ENCODE peak calls at places on chromosomes 7 and 10, in four cellular contexts. One of them, this sample, is unnamed.

GRCh38 chr10:43965918-43966570 is 317.4 kb upstream of the ZNF32 start:
- DNase-seq in AG10803: no peak
- DNase-seq in CD8-positive, alpha-beta memory T cell: no peak
- DNase-seq in OCI-LY7: no peak
- DNase-seq in this sample: no peak

GRCh38 chr10:5442056-5442989 is 30.0 kb downstream of the NET1 start:
- DNase-seq in AG10803: peak
- DNase-seq in CD8-positive, alpha-beta memory T cell: peak
- DNase-seq in OCI-LY7: peak
- DNase-seq in this sample: no peak

GRCh38 chr7:389911-390601 is 100.1 kb downstream of the FOXL3 start:
- DNase-seq in AG10803: no peak
- DNase-seq in CD8-positive, alpha-beta memory T cell: no peak
- DNase-seq in OCI-LY7: no peak
- DNase-seq in this sample: no peak

GRCh38 chr7:80584778-80585177 is 53.7 kb upstream of the CD36 start:
- DNase-seq in OCI-LY7: no peak
- DNase-seq in AG10803: peak
- DNase-seq in CD8-positive, alpha-beta memory T cell: no peak
- DNase-seq in this sample: peak

GRCh38 chr7:95828824-95829428 is 56.6 kb downstream of the DYNC1I1 start:
- DNase-seq in AG10803: no peak
- DNase-seq in OCI-LY7: no peak
- DNase-seq in CD8-positive, alpha-beta memory T cell: no peak
- DNase-seq in this sample: no peak

GRCh38 chr7:157738064-157738460 is 401.3 kb downstream of the DNAJB6 start:
- DNase-seq in CD8-positive, alpha-beta memory T cell: no peak
- DNase-seq in OCI-LY7: no peak
- DNase-seq in AG10803: no peak
- DNase-seq in this sample: no peak

GRCh38 chr7:2110586-2111396 is 122.0 kb downstream of the MAD1L1 start:
- DNase-seq in AG10803: no peak
- DNase-seq in CD8-positive, alpha-beta memory T cell: no peak
- DNase-seq in OCI-LY7: no peak
- DNase-seq in this sample: no peak

GRCh38 chr10:27470890-27471289 is 33.2 kb upstream of the RAB18 start:
- DNase-seq in OCI-LY7: no peak
- DNase-seq in AG10803: no peak
- DNase-seq in CD8-positive, alpha-beta memory T cell: no peak
- DNase-seq in this sample: no peak

GRCh38 chr7:44147026-44147881 is 6.1 kb upstream of the MYL7 start:
- DNase-seq in OCI-LY7: no peak
- DNase-seq in AG10803: no peak
- DNase-seq in CD8-positive, alpha-beta memory T cell: no peak
- DNase-seq in this sample: no peak

GRCh38 chr10:122045212-122045611 is 56.2 kb downstream of the TACC2 start:
- DNase-seq in OCI-LY7: no peak
- DNase-seq in AG10803: no peak
- DNase-seq in CD8-positive, alpha-beta memory T cell: no peak
- DNase-seq in this sample: no peak

GRCh38 chr7:64999165-65000004 is 7.1 kb downstream of the ERV3-1 start:
- DNase-seq in AG10803: peak
- DNase-seq in OCI-LY7: peak
- DNase-seq in CD8-positive, alpha-beta memory T cell: no peak
- DNase-seq in this sample: no peak

GRCh38 chr10:93947524-93947923 is 46.2 kb upstream of the PLCE1 start:
- DNase-seq in OCI-LY7: no peak
- DNase-seq in AG10803: no peak
- DNase-seq in CD8-positive, alpha-beta memory T cell: no peak
- DNase-seq in this sample: no peak

GRCh38 chr7:151736403-151736909 is 140.5 kb downstream of the PRKAG2 start:
- DNase-seq in AG10803: peak
- DNase-seq in CD8-positive, alpha-beta memory T cell: no peak
- DNase-seq in OCI-LY7: no peak
- DNase-seq in this sample: peak

GRCh38 chr10:132187421-132188138 is 832 bp downstream of the DPYSL4 start:
- DNase-seq in CD8-positive, alpha-beta memory T cell: no peak
- DNase-seq in AG10803: no peak
- DNase-seq in OCI-LY7: no peak
- DNase-seq in this sample: no peak

GRCh38 chr7:99839560-99840011 is 11.8 kb downstream of the CYP3A43 start:
- DNase-seq in AG10803: no peak
- DNase-seq in OCI-LY7: no peak
- DNase-seq in CD8-positive, alpha-beta memory T cell: no peak
- DNase-seq in this sample: no peak

GRCh38 chr7:31883761-31884164 is 186.4 kb downstream of the PDE1C start:
- DNase-seq in AG10803: peak
- DNase-seq in CD8-positive, alpha-beta memory T cell: no peak
- DNase-seq in OCI-LY7: no peak
- DNase-seq in this sample: peak

GRCh38 chr7:159145544-159145891 is 851 bp upstream of the VIPR2 start:
- DNase-seq in CD8-positive, alpha-beta memory T cell: no peak
- DNase-seq in AG10803: no peak
- DNase-seq in OCI-LY7: no peak
- DNase-seq in this sample: no peak
- H3K4me3 ChIP-seq in CD8-positive, alpha-beta memory T cell: no peak
- H3K4me3 ChIP-seq in AG10803: no peak
- H3K4me3 ChIP-seq in OCI-LY7: no peak
- H3K4me3 ChIP-seq in this sample: no peak

GRCh38 chr10:120741415-120741814 is 109.7 kb upstream of the WDR11 start:
- DNase-seq in OCI-LY7: no peak
- DNase-seq in AG10803: no peak
- DNase-seq in CD8-positive, alpha-beta memory T cell: no peak
- DNase-seq in this sample: no peak
- H3K4me3 ChIP-seq in OCI-LY7: no peak
- H3K4me3 ChIP-seq in AG10803: no peak
- H3K4me3 ChIP-seq in CD8-positive, alpha-beta memory T cell: no peak
- H3K4me3 ChIP-seq in this sample: no peak

DNA sequence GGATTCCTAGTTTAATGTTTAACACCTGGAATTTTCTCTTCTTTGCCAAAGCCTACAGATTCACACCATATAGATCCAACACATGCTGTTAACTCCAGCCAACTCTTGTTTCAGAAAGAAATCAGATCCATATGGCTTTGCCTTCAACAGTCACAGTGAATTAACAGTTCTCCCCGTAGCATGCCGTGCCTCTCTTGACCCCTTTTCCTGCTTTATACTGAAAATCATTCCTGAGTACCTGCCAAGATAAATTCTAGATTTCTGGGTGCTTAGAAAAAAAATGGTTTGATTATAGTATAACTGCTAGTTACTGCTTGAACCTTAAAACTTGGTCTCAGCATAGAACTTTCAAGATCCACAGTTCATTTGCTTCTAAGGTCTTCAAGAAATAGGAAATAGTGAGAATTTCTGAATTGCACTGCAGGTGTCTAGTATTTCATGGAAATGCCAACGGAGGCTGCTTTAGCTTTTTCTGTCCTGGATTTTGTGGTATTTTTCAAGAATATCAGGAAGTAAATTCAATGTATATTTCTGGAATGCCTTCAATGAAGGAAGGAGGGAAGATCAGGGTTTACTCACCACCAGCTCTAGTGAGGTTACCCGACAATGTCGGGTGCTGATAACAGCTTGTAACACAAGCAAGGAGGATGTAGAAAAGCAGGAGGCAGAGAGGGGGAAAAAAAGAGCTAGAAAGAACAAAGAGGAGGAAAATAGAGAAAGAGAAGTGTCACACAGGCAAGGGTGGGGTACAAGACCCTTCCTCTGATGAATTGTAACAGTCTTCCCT is 6.6 kb downstream of the AASS start:
- DNase-seq in CD8-positive, alpha-beta memory T cell: no peak
- DNase-seq in AG10803: peak
- DNase-seq in OCI-LY7: no peak
- DNase-seq in this sample: no peak
- H3K4me3 ChIP-seq in CD8-positive, alpha-beta memory T cell: no peak
- H3K4me3 ChIP-seq in AG10803: peak
- H3K4me3 ChIP-seq in OCI-LY7: no peak
- H3K4me3 ChIP-seq in this sample: peak

DNA sequence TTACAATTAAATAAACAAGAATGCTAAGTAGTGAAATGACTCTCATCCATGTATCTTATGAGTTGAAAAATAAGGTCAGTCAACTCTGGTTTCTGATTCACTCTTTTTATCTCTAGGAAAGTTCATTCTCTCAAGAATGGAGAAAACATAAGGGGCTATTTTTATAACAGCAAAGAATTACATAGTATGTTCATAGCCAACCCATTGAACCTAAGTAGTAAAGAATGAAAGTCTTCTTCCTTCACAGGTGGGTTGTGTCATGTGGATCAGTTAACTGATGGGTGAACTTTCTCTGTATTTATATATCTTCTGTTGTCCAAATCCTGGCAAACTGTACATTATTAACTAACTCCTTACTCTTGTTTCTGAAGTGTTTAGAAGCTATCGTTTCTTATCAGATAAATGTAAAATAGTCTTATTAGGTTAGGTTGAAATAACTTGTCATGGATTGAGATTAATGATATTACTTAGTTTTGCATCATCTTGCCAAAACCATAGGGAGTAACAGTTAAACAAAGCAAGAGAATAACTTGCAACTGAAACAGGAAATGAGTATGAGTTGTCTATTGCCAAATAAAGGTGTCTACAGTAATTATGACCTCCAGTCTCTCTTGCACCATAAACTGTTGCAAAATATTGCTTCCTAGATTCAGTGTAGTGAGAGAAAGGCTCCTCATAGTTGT is 86.8 kb downstream of the ANKRD7 start:
- DNase-seq in OCI-LY7: peak
- DNase-seq in CD8-positive, alpha-beta memory T cell: no peak
- DNase-seq in AG10803: no peak
- DNase-seq in this sample: no peak
- H3K4me3 ChIP-seq in OCI-LY7: no peak
- H3K4me3 ChIP-seq in CD8-positive, alpha-beta memory T cell: no peak
- H3K4me3 ChIP-seq in AG10803: no peak
- H3K4me3 ChIP-seq in this sample: no peak

GRCh38 chr7:143408247-143408685 is 390 bp downstream of the EPHA1 start:
- DNase-seq in CD8-positive, alpha-beta memory T cell: no peak
- DNase-seq in OCI-LY7: no peak
- DNase-seq in AG10803: no peak
- DNase-seq in this sample: no peak
- H3K4me3 ChIP-seq in CD8-positive, alpha-beta memory T cell: peak
- H3K4me3 ChIP-seq in OCI-LY7: no peak
- H3K4me3 ChIP-seq in AG10803: no peak
- H3K4me3 ChIP-seq in this sample: no peak

GRCh38 chr10:30805061-30805460 is 175.5 kb upstream of the LYZL2 start:
- DNase-seq in AG10803: no peak
- DNase-seq in CD8-positive, alpha-beta memory T cell: no peak
- DNase-seq in OCI-LY7: no peak
- DNase-seq in this sample: no peak

GRCh38 chr10:30803058-30803457 is 173.5 kb upstream of the LYZL2 start:
- DNase-seq in OCI-LY7: no peak
- DNase-seq in CD8-positive, alpha-beta memory T cell: no peak
- DNase-seq in AG10803: no peak
- DNase-seq in this sample: no peak

GRCh38 chr10:30804478-30805055 is 175.0 kb upstream of the LYZL2 start:
- DNase-seq in CD8-positive, alpha-beta memory T cell: no peak
- DNase-seq in AG10803: peak
- DNase-seq in OCI-LY7: no peak
- DNase-seq in this sample: no peak

GRCh38 chr10:30806824-30807223 is 177.3 kb upstream of the LYZL2 start:
- DNase-seq in OCI-LY7: no peak
- DNase-seq in CD8-positive, alpha-beta memory T cell: no peak
- DNase-seq in AG10803: no peak
- DNase-seq in this sample: no peak

DNA sequence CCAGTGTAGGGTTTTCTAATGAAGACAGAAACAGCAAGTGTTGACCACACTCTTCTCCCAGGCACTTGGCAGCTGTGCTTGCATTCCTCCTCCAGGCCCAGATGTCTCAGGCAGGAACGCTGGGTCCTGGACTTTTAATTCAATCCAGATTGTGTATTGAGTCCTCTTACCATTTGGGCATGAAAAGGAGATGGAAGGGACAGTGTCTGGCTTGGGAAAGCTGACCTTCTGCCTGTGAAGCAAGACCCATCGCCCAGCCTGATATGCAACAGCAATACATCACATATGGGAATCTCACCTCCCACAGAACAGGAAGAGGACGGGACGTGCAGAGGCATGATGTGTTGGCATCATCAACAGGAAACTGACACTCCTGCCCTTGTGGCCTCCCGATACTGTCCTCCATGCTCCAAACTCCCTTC is 174.4 kb upstream of the LYZL2 start:
- DNase-seq in OCI-LY7: no peak
- DNase-seq in CD8-positive, alpha-beta memory T cell: no peak
- DNase-seq in AG10803: peak
- DNase-seq in this sample: no peak
- H3K4me3 ChIP-seq in OCI-LY7: no peak
- H3K4me3 ChIP-seq in CD8-positive, alpha-beta memory T cell: no peak
- H3K4me3 ChIP-seq in AG10803: peak
- H3K4me3 ChIP-seq in this sample: no peak